ENCODE peak calls at places on chromosomes 2 and 18, in nine cellular contexts. One of them, this sample, is unnamed.

GRCh38 chr2:130830538-130830937 is 6.2 kb upstream of the ARHGEF4 start:
- DNase-seq in stimulated activated CD4-positive, alpha-beta T cell treated with anti-CD3 and anti-CD28 coated beads, Interleukin-12 subunit alpha, Interleukin-12 subunit beta, amount 100 ng/mL, for 4 hours: no peak
- DNase-seq in Caco-2: no peak
- DNase-seq in AG08395: no peak
- DNase-seq in anterior cingulate cortex: no peak
- DNase-seq in cardiac septum: no peak
- DNase-seq in stimulated activated naive CD8-positive, alpha-beta T cell treated with anti-CD3 and anti-CD28 coated beads, Interleukin-15, amount 100 ng/mL, for 72 hours: no peak
- DNase-seq in glomerular endothelial cell: no peak
- DNase-seq in C1 segment of cervical spinal cord: no peak
- DNase-seq in this sample: no peak

GRCh38 chr2:7053650-7054262 is 136.5 kb downstream of the RNF144A start:
- DNase-seq in anterior cingulate cortex: no peak
- DNase-seq in AG08395: no peak
- DNase-seq in stimulated activated CD4-positive, alpha-beta T cell treated with anti-CD3 and anti-CD28 coated beads, Interleukin-12 subunit alpha, Interleukin-12 subunit beta, amount 100 ng/mL, for 4 hours: no peak
- DNase-seq in C1 segment of cervical spinal cord: no peak
- DNase-seq in Caco-2: no peak
- DNase-seq in glomerular endothelial cell: no peak
- DNase-seq in stimulated activated naive CD8-positive, alpha-beta T cell treated with anti-CD3 and anti-CD28 coated beads, Interleukin-15, amount 100 ng/mL, for 72 hours: no peak
- DNase-seq in cardiac septum: no peak
- DNase-seq in this sample: no peak

GRCh38 chr2:127503491-127503890 is 22.8 kb downstream of the IWS1 start:
- DNase-seq in Caco-2: no peak
- DNase-seq in anterior cingulate cortex: no peak
- DNase-seq in glomerular endothelial cell: no peak
- DNase-seq in stimulated activated naive CD8-positive, alpha-beta T cell treated with anti-CD3 and anti-CD28 coated beads, Interleukin-15, amount 100 ng/mL, for 72 hours: no peak
- DNase-seq in cardiac septum: no peak
- DNase-seq in AG08395: no peak
- DNase-seq in C1 segment of cervical spinal cord: no peak
- DNase-seq in stimulated activated CD4-positive, alpha-beta T cell treated with anti-CD3 and anti-CD28 coated beads, Interleukin-12 subunit alpha, Interleukin-12 subunit beta, amount 100 ng/mL, for 4 hours: no peak
- DNase-seq in this sample: no peak

GRCh38 chr2:123953848-123954247 is 71.2 kb upstream of the CNTNAP5 start:
- DNase-seq in C1 segment of cervical spinal cord: no peak
- DNase-seq in cardiac septum: no peak
- DNase-seq in stimulated activated naive CD8-positive, alpha-beta T cell treated with anti-CD3 and anti-CD28 coated beads, Interleukin-15, amount 100 ng/mL, for 72 hours: no peak
- DNase-seq in AG08395: no peak
- DNase-seq in stimulated activated CD4-positive, alpha-beta T cell treated with anti-CD3 and anti-CD28 coated beads, Interleukin-12 subunit alpha, Interleukin-12 subunit beta, amount 100 ng/mL, for 4 hours: no peak
- DNase-seq in glomerular endothelial cell: no peak
- DNase-seq in anterior cingulate cortex: no peak
- DNase-seq in Caco-2: no peak
- DNase-seq in this sample: no peak

GRCh38 chr2:210224660-210225460 is at the start of gene ACADL:
- DNase-seq in stimulated activated naive CD8-positive, alpha-beta T cell treated with anti-CD3 and anti-CD28 coated beads, Interleukin-15, amount 100 ng/mL, for 72 hours: peak
- DNase-seq in C1 segment of cervical spinal cord: peak
- DNase-seq in glomerular endothelial cell: no peak
- DNase-seq in anterior cingulate cortex: no peak
- DNase-seq in AG08395: peak
- DNase-seq in stimulated activated CD4-positive, alpha-beta T cell treated with anti-CD3 and anti-CD28 coated beads, Interleukin-12 subunit alpha, Interleukin-12 subunit beta, amount 100 ng/mL, for 4 hours: peak
- DNase-seq in cardiac septum: no peak
- DNase-seq in Caco-2: peak
- DNase-seq in this sample: no peak

GRCh38 chr18:48605408-48605845 is 66.6 kb downstream of the CTIF start:
- DNase-seq in anterior cingulate cortex: no peak
- DNase-seq in cardiac septum: no peak
- DNase-seq in Caco-2: peak
- DNase-seq in stimulated activated naive CD8-positive, alpha-beta T cell treated with anti-CD3 and anti-CD28 coated beads, Interleukin-15, amount 100 ng/mL, for 72 hours: no peak
- DNase-seq in stimulated activated CD4-positive, alpha-beta T cell treated with anti-CD3 and anti-CD28 coated beads, Interleukin-12 subunit alpha, Interleukin-12 subunit beta, amount 100 ng/mL, for 4 hours: no peak
- DNase-seq in glomerular endothelial cell: no peak
- DNase-seq in C1 segment of cervical spinal cord: no peak
- DNase-seq in AG08395: no peak
- DNase-seq in this sample: no peak

GRCh38 chr2:152171733-152172132 is 3.8 kb downstream of the STAM2 start:
- DNase-seq in Caco-2: peak
- DNase-seq in cardiac septum: no peak
- DNase-seq in glomerular endothelial cell: no peak
- DNase-seq in C1 segment of cervical spinal cord: no peak
- DNase-seq in stimulated activated CD4-positive, alpha-beta T cell treated with anti-CD3 and anti-CD28 coated beads, Interleukin-12 subunit alpha, Interleukin-12 subunit beta, amount 100 ng/mL, for 4 hours: no peak
- DNase-seq in stimulated activated naive CD8-positive, alpha-beta T cell treated with anti-CD3 and anti-CD28 coated beads, Interleukin-15, amount 100 ng/mL, for 72 hours: no peak
- DNase-seq in anterior cingulate cortex: no peak
- DNase-seq in AG08395: no peak
- DNase-seq in this sample: no peak

GRCh38 chr18:2086439-2086838 is 484.9 kb downstream of the METTL4 start:
- DNase-seq in stimulated activated CD4-positive, alpha-beta T cell treated with anti-CD3 and anti-CD28 coated beads, Interleukin-12 subunit alpha, Interleukin-12 subunit beta, amount 100 ng/mL, for 4 hours: no peak
- DNase-seq in C1 segment of cervical spinal cord: no peak
- DNase-seq in cardiac septum: no peak
- DNase-seq in glomerular endothelial cell: no peak
- DNase-seq in AG08395: no peak
- DNase-seq in Caco-2: no peak
- DNase-seq in anterior cingulate cortex: no peak
- DNase-seq in stimulated activated naive CD8-positive, alpha-beta T cell treated with anti-CD3 and anti-CD28 coated beads, Interleukin-15, amount 100 ng/mL, for 72 hours: no peak
- DNase-seq in this sample: no peak

GRCh38 chr2:24543252-24543651 is 52.2 kb downstream of the NCOA1 start:
- DNase-seq in cardiac septum: no peak
- DNase-seq in anterior cingulate cortex: no peak
- DNase-seq in Caco-2: no peak
- DNase-seq in AG08395: no peak
- DNase-seq in stimulated activated CD4-positive, alpha-beta T cell treated with anti-CD3 and anti-CD28 coated beads, Interleukin-12 subunit alpha, Interleukin-12 subunit beta, amount 100 ng/mL, for 4 hours: no peak
- DNase-seq in C1 segment of cervical spinal cord: no peak
- DNase-seq in stimulated activated naive CD8-positive, alpha-beta T cell treated with anti-CD3 and anti-CD28 coated beads, Interleukin-15, amount 100 ng/mL, for 72 hours: no peak
- DNase-seq in glomerular endothelial cell: no peak
- DNase-seq in this sample: no peak

GRCh38 chr18:58556333-58557012 is 72.4 kb downstream of the ALPK2 start:
- DNase-seq in anterior cingulate cortex: no peak
- DNase-seq in cardiac septum: peak
- DNase-seq in AG08395: no peak
- DNase-seq in C1 segment of cervical spinal cord: no peak
- DNase-seq in stimulated activated CD4-positive, alpha-beta T cell treated with anti-CD3 and anti-CD28 coated beads, Interleukin-12 subunit alpha, Interleukin-12 subunit beta, amount 100 ng/mL, for 4 hours: no peak
- DNase-seq in glomerular endothelial cell: no peak
- DNase-seq in stimulated activated naive CD8-positive, alpha-beta T cell treated with anti-CD3 and anti-CD28 coated beads, Interleukin-15, amount 100 ng/mL, for 72 hours: no peak
- DNase-seq in Caco-2: no peak
- DNase-seq in this sample: no peak